ENCODE peak calls at places on chromosome 15, in eight cellular contexts. X, H, M, L, F, A, K and J are unnamed samples.

GRCh38 chr15:22918056-22918455 is 62.1 kb downstream of the CYFIP1 start:
- DNase-seq in F (peak; percentile 23), M (no peak), L (no peak), X (peak; percentile 45), K (no peak), H (peak; percentile 57), A (no peak), J (no peak)

GRCh38 chr15:39922450-39923092 is 2.5 kb upstream of the GPR176 start:
- DNase-seq in A (no peak), H (no peak), X (no peak), L (peak; percentile 30), M (no peak), F (no peak), K (no peak), J (no peak)

GRCh38 chr15:53038542-53038941 is 248.4 kb upstream of the ONECUT1 start:
- DNase-seq in A (no peak), K (no peak), F (no peak), X (no peak), H (no peak), M (no peak), L (peak; percentile 15), J (no peak)

GRCh38 chr15:45372032-45372995 is 6.0 kb downstream of the GATM start:
- DNase-seq in L (no peak), H (no peak), K (no peak), X (no peak), F (no peak), M (no peak), A (no peak), J (no peak)

GRCh38 chr15:65368300-65368617 is 9.5 kb downstream of the IGDCC3 start:
- DNase-seq in K (no peak), M (peak; percentile 77), F (no peak), H (no peak), L (peak; percentile 90), X (no peak), A (no peak), J (no peak)

GRCh38 chr15:88606437-88606794 is 14.7 kb upstream of the AEN start:
- DNase-seq in M (no peak), H (no peak), L (no peak), X (no peak), F (no peak), K (no peak), A (no peak), J (no peak)

GRCh38 chr15:44811347-44811746 is 75.0 kb downstream of the TRIM69 start:
- DNase-seq in H (no peak), K (no peak), F (peak; percentile 6), M (no peak), L (no peak), A (no peak), X (no peak), J (no peak)

GRCh38 chr15:71386448-71387236 is 271.4 kb downstream of the THSD4 start:
- DNase-seq in F (no peak), X (peak; percentile 38), A (peak; percentile 37), K (no peak), M (peak; percentile 39), L (peak; percentile 43), H (peak; percentile 25), J (peak; percentile 31)

GRCh38 chr15:37758412-37758811 is 176.0 kb upstream of the TMCO5A start:
- DNase-seq in X (no peak), L (no peak), A (peak; percentile 50), H (no peak), M (no peak), F (no peak), K (no peak), J (no peak)

GRCh38 chr15:95793226-95793625 is 537.3 kb upstream of the NR2F2 start:
- DNase-seq in A (no peak), F (no peak), H (no peak), M (no peak), L (no peak), X (no peak), K (no peak), J (no peak)

GRCh38 chr15:65532738-65533051 is 2.4 kb downstream of the HACD3 start:
- DNase-seq in L (no peak), X (peak; percentile 88), F (no peak), K (peak; percentile 44), M (no peak), A (peak; percentile 68), H (peak; percentile 85), J (no peak)

GRCh38 chr15:78838480-78838879 is 27.2 kb upstream of the ADAMTS7 start:
- DNase-seq in X (peak; percentile 22), M (no peak), F (no peak), A (no peak), K (no peak), L (no peak), H (no peak), J (no peak)

GRCh38 chr15:57654136-57654845 is 52.2 kb upstream of the POLR2M start:
- DNase-seq in L (no peak), F (no peak), M (no peak), K (no peak), X (peak; percentile 27), A (peak; percentile 34), H (no peak), J (no peak)

GRCh38 chr15:99615460-99615859 is 49.7 kb downstream of the MEF2A start:
- DNase-seq in X (no peak), M (no peak), A (no peak), K (no peak), H (no peak), L (no peak), F (no peak), J (no peak)
- H3K4me1 ChIP-seq in X (peaks cover 8% of the 10 kb centered on the region), M (peaks cover 8% of the 10 kb centered on the region), A (peaks cover 9% of the 10 kb centered on the region), K (peaks cover 29% of the 10 kb centered on the region), H (peaks cover 4% of the 10 kb centered on the region), L (peaks cover 12% of the 10 kb centered on the region), F (no peaks in the 10 kb centered on the region), J (no peaks in the 10 kb centered on the region)

DNA sequence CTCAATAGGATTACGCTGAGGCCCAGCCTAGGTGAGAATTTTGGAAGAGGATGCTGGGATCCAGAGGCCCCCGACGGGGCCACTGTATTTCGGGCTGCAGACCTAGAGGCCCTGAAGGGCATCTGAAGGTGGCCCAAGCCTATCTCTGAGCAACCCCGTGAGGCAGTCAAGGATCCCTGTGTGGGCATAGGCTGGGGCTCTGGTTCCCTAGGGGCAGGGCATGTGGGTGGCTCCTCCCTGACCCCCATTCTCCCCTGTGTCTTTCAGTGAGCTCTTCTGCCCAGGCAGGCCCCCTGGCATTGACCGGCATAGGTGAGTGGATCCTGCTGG is 216.0 kb downstream of the SNRPN start:
- DNase-seq in M (peak; percentile 6), K (no peak), F (no peak), L (no peak), H (no peak), A (peak; percentile 1), X (no peak), J (no peak)
- H3K9me3 ChIP-seq in M (peaks cover 54% of the 10 kb centered on the region), K (no peaks in the 10 kb centered on the region), F (peaks cover 13% of the 10 kb centered on the region), L (no peaks in the 10 kb centered on the region), H (peaks cover 19% of the 10 kb centered on the region), A (peaks cover 3% of the 10 kb centered on the region), X (peaks cover 42% of the 10 kb centered on the region), J (no peaks in the 10 kb centered on the region)

DNA sequence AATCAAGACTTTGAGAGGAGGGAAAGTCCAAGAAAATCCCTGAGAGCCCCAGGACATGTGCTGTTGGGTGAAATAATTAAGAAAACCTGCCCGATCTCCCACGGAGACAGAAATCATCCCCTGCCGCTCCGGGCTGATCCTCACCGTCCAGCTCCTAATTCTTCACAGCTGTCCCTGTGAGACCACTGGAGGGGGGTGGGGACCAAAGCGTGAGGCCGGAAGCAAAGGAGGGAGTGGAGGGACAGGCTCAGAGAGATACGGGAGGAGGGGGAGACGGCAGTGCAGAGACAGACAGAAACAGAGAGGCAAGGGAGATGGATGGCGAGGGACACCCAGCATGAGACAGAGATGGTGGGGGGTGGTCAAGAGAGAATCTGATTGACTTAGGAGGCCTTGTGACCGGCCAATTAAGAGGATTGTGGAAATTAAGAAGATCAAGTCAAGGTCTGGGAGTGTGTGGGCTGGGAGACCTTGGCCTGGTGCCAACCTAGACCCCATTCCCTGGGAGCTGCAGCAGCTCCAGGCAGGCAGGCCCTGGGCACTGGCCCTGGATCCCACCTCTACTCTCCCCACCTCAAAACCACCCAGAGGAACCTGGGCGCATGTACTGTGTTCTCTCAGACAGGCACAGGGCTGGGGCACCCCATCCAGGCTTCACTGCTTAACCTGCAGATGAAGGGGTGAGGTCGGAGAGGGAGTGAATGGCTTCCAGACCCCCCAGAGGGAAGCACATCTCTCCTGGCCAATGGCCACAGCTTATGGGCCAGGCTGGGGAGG is 113.2 kb upstream of the ALDH1A3 start:
- DNase-seq in H (no peak), L (peak; percentile 49), X (no peak), F (no peak), M (no peak), A (no peak), K (no peak), J (no peak)
- H3K4me2 ChIP-seq in H (no peak overlapping the region), L (peak overlapping the region; percentile 62), X (no peak overlapping the region), F (no peak overlapping the region), M (no peak overlapping the region), A (peak overlapping the region; percentile 33), K (no peak overlapping the region), J (no peak overlapping the region)

GRCh38 chr15:49223536-49224274 is 53.7 kb downstream of the GALK2 start:
- DNase-seq in A (no peak), M (no peak), F (no peak), K (no peak), H (peak; percentile 53), X (no peak), L (no peak), J (no peak)
- H3K4me1 ChIP-seq in A (no peaks in the 10 kb centered on the region), M (peaks cover 2% of the 10 kb centered on the region), F (no peaks in the 10 kb centered on the region), K (no peaks in the 10 kb centered on the region), H (peaks cover 3% of the 10 kb centered on the region), X (no peaks in the 10 kb centered on the region), L (no peaks in the 10 kb centered on the region), J (no peaks in the 10 kb centered on the region)

GRCh38 chr15:25179673-25180511 is 225.1 kb downstream of the SNRPN start:
- DNase-seq in X (no peak), K (no peak), F (no peak), A (no peak), H (no peak), M (peak; percentile 10), L (no peak), J (no peak)
- H3K9me3 ChIP-seq in X (peaks cover 83% of the 10 kb centered on the region), K (no peaks in the 10 kb centered on the region), F (no peaks in the 10 kb centered on the region), A (no peaks in the 10 kb centered on the region), H (peaks cover 7% of the 10 kb centered on the region), M (peaks cover 60% of the 10 kb centered on the region), L (no peaks in the 10 kb centered on the region), J (no peaks in the 10 kb centered on the region)